ENCODE peak calls at places on chromosomes 16 and 17, in four cellular contexts. One of them, this sample, is unnamed.

GRCh38 chr17:59443106-59443505 is 111.7 kb downstream of the YPEL2 start:
- DNase-seq in HEK293T: no peak
- DNase-seq in COR-L47: no peak
- DNase-seq in cardiac muscle cell: no peak
- DNase-seq in this sample: no peak

GRCh38 chr17:2906907-2907306 is 110.7 kb downstream of the RAP1GAP2 start:
- DNase-seq in HEK293T: no peak
- DNase-seq in COR-L47: no peak
- DNase-seq in cardiac muscle cell: no peak
- DNase-seq in this sample: no peak

GRCh38 chr17:55409030-55409800 is 12.4 kb downstream of the MMD start:
- DNase-seq in HEK293T: no peak
- DNase-seq in COR-L47: no peak
- DNase-seq in cardiac muscle cell: no peak
- DNase-seq in this sample: no peak

GRCh38 chr16:69106491-69107291 is 1.2 kb downstream of the HAS3 start:
- DNase-seq in HEK293T: no peak
- DNase-seq in COR-L47: peak
- DNase-seq in cardiac muscle cell: no peak
- DNase-seq in this sample: no peak

GRCh38 chr17:2335726-2336214 is 487 bp downstream of the TSR1 start:
- DNase-seq in HEK293T: no peak
- DNase-seq in COR-L47: no peak
- DNase-seq in cardiac muscle cell: no peak
- DNase-seq in this sample: no peak

GRCh38 chr17:59840329-59840907 is 52.3 kb downstream of the TUBD1 start:
- DNase-seq in HEK293T: no peak
- DNase-seq in COR-L47: no peak
- DNase-seq in cardiac muscle cell: peak
- DNase-seq in this sample: peak

GRCh38 chr16:88560722-88561484 is 9.3 kb upstream of the ZC3H18 start:
- DNase-seq in HEK293T: no peak
- DNase-seq in COR-L47: no peak
- DNase-seq in cardiac muscle cell: peak
- DNase-seq in this sample: no peak

GRCh38 chr16:85309656-85310587 is 197.7 kb upstream of the CIBAR2 start:
- DNase-seq in HEK293T: no peak
- DNase-seq in COR-L47: no peak
- DNase-seq in cardiac muscle cell: no peak
- DNase-seq in this sample: peak

GRCh38 chr16:28175715-28176114 is 36.0 kb downstream of the XPO6 start:
- DNase-seq in HEK293T: no peak
- DNase-seq in COR-L47: no peak
- DNase-seq in cardiac muscle cell: no peak
- DNase-seq in this sample: no peak

This sample was measured in SK-MEL-5.